ENCODE peak calls at places on chromosomes 11 and 22, in six cellular contexts. B is HCT116, Q is HepG2, Z is GM12878, L is H1, E is K562. P is an unnamed sample.

GRCh38 chr11:9057032-9057431 is 34.4 kb downstream of the SCUBE2 start:
- DNase-seq in B (no peak), Q (no peak), Z (no peak), L (no peak), E (no peak), P (no peak)

GRCh38 chr11:85027346-85027745 is 599.8 kb downstream of the DLG2 start:
- DNase-seq in B (no peak), Q (no peak), Z (no peak), L (no peak), E (no peak), P (no peak)

GRCh38 chr11:112161012-112161411 is 2.9 kb downstream of the IL18 start:
- DNase-seq in B (no peak), Q (no peak), Z (no peak), L (no peak), E (no peak), P (no peak)

GRCh38 chr11:19367051-19367709 is 126.4 kb upstream of the E2F8 start:
- DNase-seq in B (no peak), Q (no peak), Z (no peak), L (no peak), E (no peak), P (no peak)

GRCh38 chr22:23088199-23088604 is 17.9 kb downstream of the GNAZ start:
- DNase-seq in B (no peak), Q (no peak), Z (no peak), L (no peak), E (peak), P (no peak)

GRCh38 chr11:71931245-71931602 is 2.4 kb downstream of the RNF121 start:
- DNase-seq in B (no peak), Q (no peak), Z (peak), L (no peak), E (no peak), P (no peak)

GRCh38 chr11:72233056-72233772 is 8.6 kb downstream of the INPPL1 start:
- DNase-seq in B (no peak), Q (no peak), Z (no peak), L (no peak), E (no peak), P (no peak)

GRCh38 chr11:64675417-64676252 is 47.4 kb downstream of the NRXN2 start:
- DNase-seq in B (no peak), Q (no peak), Z (no peak), L (no peak), E (no peak), P (no peak)

GRCh38 chr11:80596291-80596810 is 1155.5 kb upstream of the TENM4 start:
- DNase-seq in B (no peak), Q (no peak), Z (no peak), L (no peak), E (no peak), P (no peak)

GRCh38 chr11:69343401-69344321 is 49.7 kb downstream of the MYEOV start:
- DNase-seq in B (no peak), Q (no peak), Z (no peak), L (no peak), E (no peak), P (no peak)

GRCh38 chr11:47083913-47084312 is 92.8 kb downstream of the ARFGAP2 start:
- DNase-seq in B (no peak), Q (no peak), Z (peak), L (no peak), E (no peak), P (no peak)

GRCh38 chr11:72793452-72794367 is at the start of gene STARD10:
- DNase-seq in B (peak), Q (peak), Z (peak), L (peak), E (peak), P (peak)

GRCh38 chr22:17945156-17945850 is 79.1 kb downstream of the MICAL3 start:
- DNase-seq in B (no peak), Q (no peak), Z (no peak), L (no peak), E (no peak), P (no peak)

GRCh38 chr11:124656759-124657627 is 16.5 kb downstream of the SIAE start:
- DNase-seq in B (no peak), Q (no peak), Z (no peak), L (no peak), E (no peak), P (no peak)

GRCh38 chr11:8063319-8063718 is 17.7 kb upstream of the TUB start:
- DNase-seq in B (no peak), Q (no peak), Z (no peak), L (no peak), E (no peak), P (no peak)

GRCh38 chr11:68840661-68841653 is 759 bp downstream of the CPT1A start:
- DNase-seq in B (no peak), Q (no peak), Z (no peak), L (no peak), E (peak), P (peak)

GRCh38 chr11:59429924-59430516 is 3.8 kb upstream of the OR5A2 start:
- DNase-seq in B (peak), Q (peak), Z (peak), L (no peak), E (peak), P (peak)

DNA sequence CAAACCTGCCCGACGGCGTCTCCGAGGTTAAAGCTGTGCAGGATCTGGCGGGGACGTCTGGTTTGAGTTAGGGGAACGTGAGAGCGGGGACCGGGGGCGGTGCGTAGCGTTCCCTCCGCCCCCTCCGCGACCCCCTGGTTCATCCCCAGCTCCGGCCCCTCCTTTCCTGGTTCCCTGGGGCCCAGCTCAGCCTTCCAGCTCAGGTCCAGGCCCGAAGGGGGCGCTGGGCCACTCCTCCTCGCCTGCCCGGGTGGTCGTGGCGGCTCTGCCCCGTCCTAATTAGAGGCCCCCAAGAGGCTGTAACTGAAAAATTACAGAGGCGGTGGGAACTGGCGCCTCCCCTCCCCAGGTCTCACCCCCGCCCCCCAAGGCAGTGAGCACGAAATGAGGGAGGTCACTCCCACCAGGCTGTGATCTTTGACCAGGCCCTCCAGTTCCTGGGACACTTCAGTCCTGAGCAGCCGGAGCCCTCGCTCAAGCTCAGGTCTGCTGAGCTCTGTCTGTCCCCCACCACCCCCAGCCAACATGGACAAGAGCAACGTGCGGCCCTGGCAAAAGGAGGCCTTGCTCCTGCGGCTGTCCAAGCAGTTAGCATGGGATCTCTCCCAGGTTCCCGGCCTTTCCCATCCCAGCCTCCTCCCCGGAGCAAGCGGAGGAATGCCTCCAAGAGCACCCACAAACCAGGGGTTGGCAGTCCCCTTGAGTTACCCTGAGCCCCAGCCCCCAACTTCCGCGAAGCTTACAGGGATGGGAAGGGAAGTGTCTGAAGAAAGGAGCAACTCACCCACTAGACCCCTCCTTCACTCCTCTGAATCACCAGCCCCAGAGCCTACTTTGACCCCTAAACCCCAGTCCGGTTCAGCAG is 3.3 kb downstream of the CD248 start:
- DNase-seq in B (no peak), Q (peak), Z (no peak), L (no peak), E (peak), P (no peak)
- TF ChIP-seq JUND in B (no peak), Q (no peak), Z (no peak), L (no peak), E (no peak), P (no peak)

GRCh38 chr11:35619754-35620640 is 1.7 kb downstream of the FJX1 start:
- DNase-seq in B (no peak), Q (peak), Z (no peak), L (no peak), E (peak), P (peak)
- TF ChIP-seq JUND in B (no peak), Q (no peak), Z (no peak), L (no peak), E (no peak), P (no peak)

GRCh38 chr11:121416909-121417567 is 35.1 kb upstream of the SORL1 start:
- DNase-seq in B (no peak), Q (no peak), Z (peak), L (no peak), E (no peak), P (no peak)

GRCh38 chr11:121419839-121420238 is 32.3 kb upstream of the SORL1 start:
- DNase-seq in B (no peak), Q (no peak), Z (no peak), L (no peak), E (no peak), P (no peak)

GRCh38 chr11:121417607-121418006 is 34.5 kb upstream of the SORL1 start:
- DNase-seq in B (no peak), Q (no peak), Z (no peak), L (no peak), E (no peak), P (no peak)

GRCh38 chr11:121420398-121420797 is 31.7 kb upstream of the SORL1 start:
- DNase-seq in B (no peak), Q (no peak), Z (no peak), L (no peak), E (no peak), P (no peak)

DNA sequence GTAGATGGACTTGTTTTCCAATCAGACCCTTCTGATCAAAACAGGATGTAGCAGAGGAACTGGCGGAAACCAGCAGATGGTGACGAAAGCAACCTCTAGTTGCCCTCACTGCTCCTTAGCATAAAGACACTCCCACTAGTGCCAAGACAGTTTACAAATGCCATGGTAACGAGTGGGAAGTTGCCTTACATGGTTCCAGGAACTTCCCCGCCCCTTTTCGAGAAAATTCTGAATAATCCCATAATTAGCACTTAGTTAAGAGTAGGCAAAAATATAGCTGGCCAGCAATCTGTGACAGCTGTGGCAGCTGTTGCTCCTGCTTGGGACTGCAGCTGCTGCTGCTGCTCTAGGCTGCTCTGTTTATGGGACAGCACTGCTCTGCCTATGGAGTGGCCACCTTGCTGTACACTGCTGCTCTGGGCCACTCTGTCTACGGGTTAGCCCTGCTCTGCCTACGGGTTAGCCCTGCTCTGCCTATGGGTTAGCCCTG is 33.4 kb upstream of the SORL1 start:
- DNase-seq in B (no peak), Q (no peak), Z (no peak), L (no peak), E (no peak), P (no peak)
- TF ChIP-seq JUND in B (no peak), Q (no peak), Z (no peak), L (no peak), E (no peak), P (no peak)

GRCh38 chr22:27670701-27671412 is 130.7 kb downstream of the MN1 start:
- DNase-seq in B (peak), Q (peak), Z (no peak), L (peak), E (peak), P (no peak)
- TF ChIP-seq JUND in B (no peak), Q (no peak), Z (no peak), L (no peak), E (peak), P (no peak)

GRCh38 chr22:27682438-27682837 is 119.1 kb downstream of the MN1 start:
- DNase-seq in B (no peak), Q (no peak), Z (no peak), L (no peak), E (peak), P (no peak)
- TF ChIP-seq JUND in B (no peak), Q (no peak), Z (no peak), L (no peak), E (no peak), P (no peak)

GRCh38 chr22:49253656-49254055 is 574.0 kb downstream of the BRD1 start:
- DNase-seq in B (no peak), Q (no peak), Z (no peak), L (no peak), E (no peak), P (no peak)
- TF ChIP-seq JUND in B (no peak), Q (no peak), Z (no peak), L (no peak), E (no peak), P (no peak)

GRCh38 chr22:46971141-46971775 is 208.8 kb downstream of the TBC1D22A start:
- DNase-seq in B (no peak), Q (no peak), Z (no peak), L (no peak), E (no peak), P (no peak)
- TF ChIP-seq JUND in B (no peak), Q (no peak), Z (no peak), L (no peak), E (no peak), P (no peak)

GRCh38 chr11:279966-280761 is 2.0 kb downstream of the NLRP6 start:
- DNase-seq in B (no peak), Q (no peak), Z (no peak), L (no peak), E (no peak), P (peak)
- TF ChIP-seq JUND in B (no peak), Q (no peak), Z (no peak), L (no peak), E (no peak), P (no peak)

GRCh38 chr11:32053151-32053550 is 37.7 kb upstream of the RCN1 start:
- DNase-seq in B (no peak), Q (no peak), Z (no peak), L (no peak), E (no peak), P (no peak)

GRCh38 chr11:32052218-32052617 is 38.7 kb upstream of the RCN1 start:
- DNase-seq in B (peak), Q (peak), Z (no peak), L (no peak), E (peak), P (peak)

GRCh38 chr11:32060063-32060462 is 30.8 kb upstream of the RCN1 start:
- DNase-seq in B (no peak), Q (no peak), Z (no peak), L (no peak), E (no peak), P (no peak)

DNA sequence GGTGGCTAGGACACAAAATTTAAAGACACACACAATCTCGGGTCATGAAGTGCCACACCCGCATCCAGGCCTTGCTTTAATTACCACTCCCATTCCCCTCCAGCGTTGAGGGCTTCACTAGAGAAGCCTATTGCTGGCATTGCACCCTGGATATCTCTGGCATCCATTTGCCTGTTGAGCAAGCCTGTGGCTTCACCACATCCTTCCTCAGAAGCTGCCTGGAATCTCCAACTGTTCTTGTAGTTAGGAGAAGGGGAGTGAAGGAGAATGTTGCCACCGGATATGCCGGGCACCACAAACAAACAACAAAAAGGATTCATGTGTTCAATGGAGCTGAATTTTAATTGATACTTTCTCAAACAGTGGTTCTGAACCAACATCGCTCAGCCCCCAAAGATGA is 34.4 kb upstream of the RCN1 start:
- DNase-seq in B (no peak), Q (no peak), Z (no peak), L (no peak), E (no peak), P (no peak)
- TF ChIP-seq JUND in B (no peak), Q (no peak), Z (no peak), L (no peak), E (no peak), P (no peak)